ENCODE peak calls at places on chromosomes 12 and 14, in eight cellular contexts. O is CD4-positive, alpha-beta T cell; B is foreskin keratinocyte; P is Peyer's patch; X is CD4-positive, alpha-beta memory T cell; Y is MM.1S; R is heart left ventricle; U is PC-3. C is an unnamed sample.
A peak's percentile ranks its signal among the peaks of the same experiment; 100 is the strongest.

GRCh38 chr12:117832459-117833457 is 136.0 kb downstream of the KSR2 start:
- DNase-seq in P (no peak), B (peak; percentile 83), Y (no peak), R (no peak), O (no peak), X (no peak), U (peak; percentile 97), C (no peak)

GRCh38 chr12:124747426-124748161 is 116.1 kb downstream of the SCARB1 start:
- DNase-seq in U (peak; percentile 98), X (no peak), P (no peak), Y (no peak), R (no peak), O (no peak), B (peak; percentile 95), C (no peak)

GRCh38 chr12:64893961-64894360 is 69.5 kb downstream of the TBC1D30 start:
- DNase-seq in X (no peak), R (no peak), P (no peak), O (no peak), U (peak; percentile 93), Y (no peak), B (peak; percentile 78), C (no peak)

GRCh38 chr14:35122696-35123387 is 490 bp downstream of the PRORP start:
- DNase-seq in O (no peak), Y (peak; percentile 11), P (no peak), R (no peak), U (peak; percentile 41), X (peak; percentile 13), B (no peak), C (no peak)

GRCh38 chr12:117718559-117718958 is 250.2 kb downstream of the KSR2 start:
- DNase-seq in X (no peak), P (no peak), Y (no peak), B (no peak), O (no peak), R (peak; percentile 42), U (no peak), C (no peak)

GRCh38 chr12:78622529-78623221 is 241.9 kb upstream of the SYT1 start:
- DNase-seq in U (no peak), R (no peak), P (no peak), X (no peak), Y (peak; percentile 82), B (no peak), O (no peak), C (no peak)

GRCh38 chr14:61322799-61323290 is 1.5 kb downstream of the PRKCH start:
- DNase-seq in O (peak; percentile 37), U (peak; percentile 89), Y (no peak), X (peak; percentile 60), R (no peak), P (no peak), B (peak; percentile 98), C (peak; percentile 38)

GRCh38 chr12:12327802-12328201 is 22.2 kb downstream of the MANSC1 start:
- DNase-seq in P (no peak), X (peak; percentile 54), U (peak; percentile 68), B (peak; percentile 37), O (no peak), Y (peak; percentile 69), R (no peak), C (no peak)

GRCh38 chr12:63949902-63950301 is 105.4 kb downstream of the SRGAP1 start:
- DNase-seq in X (no peak), Y (no peak), P (no peak), B (no peak), U (no peak), O (no peak), R (no peak), C (no peak)

GRCh38 chr12:22668441-22668840 is 43.5 kb downstream of the ETNK1 start:
- DNase-seq in B (no peak), U (no peak), O (no peak), R (no peak), P (no peak), Y (no peak), X (no peak), C (no peak)

GRCh38 chr14:98926802-98927201 is 345.2 kb downstream of the BCL11B start:
- DNase-seq in X (no peak), R (no peak), P (no peak), O (no peak), U (no peak), Y (no peak), B (no peak), C (no peak)

GRCh38 chr14:100033347-100034052 is 31.7 kb upstream of the EVL start:
- DNase-seq in P (no peak), O (no peak), B (no peak), X (no peak), Y (no peak), U (peak; percentile 24), R (no peak), C (no peak)

GRCh38 chr12:41605528-41606295 is 417.6 kb downstream of the PDZRN4 start:
- DNase-seq in B (no peak), X (no peak), U (no peak), P (peak; percentile 17), O (no peak), Y (peak; percentile 14), R (no peak), C (no peak)

GRCh38 chr14:32473476-32473875 is 144.4 kb downstream of the AKAP6 start:
- DNase-seq in X (no peak), O (no peak), Y (no peak), B (peak; percentile 100), P (no peak), R (peak; percentile 25), U (peak; percentile 90), C (peak; percentile 34)

GRCh38 chr12:58920102-58920955 is at the start of gene LRIG3:
- DNase-seq in P (peak; percentile 26), R (peak; percentile 91), B (peak; percentile 86), Y (peak; percentile 89), X (no peak), O (no peak), U (peak; percentile 88), C (peak; percentile 89)

GRCh38 chr12:130827432-130827831 is 11.6 kb downstream of the STX2 start:
- DNase-seq in P (no peak), Y (peak; percentile 66), R (no peak), X (no peak), B (no peak), U (no peak), O (no peak), C (no peak)

GRCh38 chr12:23742574-23742973 is 206.9 kb downstream of the SOX5 start:
- DNase-seq in Y (no peak), R (no peak), X (no peak), U (no peak), B (no peak), P (no peak), O (no peak), C (no peak)

DNA sequence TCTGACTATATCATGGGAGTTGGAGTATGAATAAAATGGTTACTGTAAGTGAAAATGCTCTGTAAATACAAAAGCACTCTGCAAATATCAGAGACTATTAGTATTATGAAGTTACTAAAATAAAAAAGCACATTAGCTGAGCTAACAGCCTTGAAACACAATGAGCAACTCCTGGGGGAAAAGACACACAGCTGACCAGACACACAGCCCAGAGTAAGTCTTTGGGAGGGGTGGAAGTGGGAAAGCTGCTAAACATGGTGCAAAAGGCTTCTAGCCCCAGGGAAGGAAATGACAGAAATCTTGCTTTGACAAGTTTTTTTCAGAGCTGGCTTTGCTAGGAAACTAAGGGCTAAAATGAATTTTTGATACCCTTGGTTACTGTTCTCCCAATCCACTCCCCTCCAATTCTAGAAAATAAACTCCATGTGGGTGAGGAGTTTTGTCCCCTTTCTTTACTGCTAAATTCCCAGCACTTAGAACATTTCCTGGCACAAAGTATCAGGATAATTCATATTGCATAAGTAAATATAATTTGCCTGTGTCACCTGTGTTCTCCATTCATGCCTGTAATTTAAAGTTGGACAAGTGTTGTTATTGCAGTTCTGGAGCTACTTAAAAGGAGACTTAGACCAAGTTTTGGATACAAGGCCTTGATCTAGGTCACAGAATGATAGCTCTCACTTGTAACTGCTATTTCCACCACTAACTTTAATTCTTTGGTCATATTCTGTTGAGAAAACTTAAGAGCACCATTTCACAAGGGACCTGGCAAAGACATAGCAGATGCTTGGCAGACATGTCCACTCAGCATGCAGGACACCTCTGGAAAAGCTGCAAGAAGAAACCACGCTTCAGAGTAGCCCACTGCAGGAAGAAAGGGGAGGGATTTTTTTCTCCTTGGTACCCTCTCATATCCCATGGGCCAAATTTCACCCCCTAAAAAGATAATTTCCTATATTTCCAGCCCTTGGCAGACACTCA is 19.0 kb upstream of the RAB3IP start:
- DNase-seq in P (no peak), U (no peak), B (no peak), X (no peak), O (no peak), Y (no peak), R (no peak), C (no peak)
- H3K27me3 ChIP-seq in P (no peaks in the 10 kb centered on the region), U (no peaks in the 10 kb centered on the region), B (no peaks in the 10 kb centered on the region), X (no peaks in the 10 kb centered on the region), O (peaks cover 7% of the 10 kb centered on the region), Y (no peaks in the 10 kb centered on the region), R (no peaks in the 10 kb centered on the region), C (no peaks in the 10 kb centered on the region)

GRCh38 chr14:104119700-104120251 is 18.6 kb upstream of the KIF26A start:
- DNase-seq in B (no peak), P (no peak), U (no peak), Y (no peak), R (no peak), X (no peak), O (no peak), C (no peak)
- H3K27me3 ChIP-seq in B (peaks cover 51% of the 10 kb centered on the region), P (no peaks in the 10 kb centered on the region), U (peaks cover 13% of the 10 kb centered on the region), Y (peaks cover 5% of the 10 kb centered on the region), R (peaks cover 31% of the 10 kb centered on the region), X (peaks cover 4% of the 10 kb centered on the region), O (peaks cover 39% of the 10 kb centered on the region), C (peaks cover 5% of the 10 kb centered on the region)

DNA sequence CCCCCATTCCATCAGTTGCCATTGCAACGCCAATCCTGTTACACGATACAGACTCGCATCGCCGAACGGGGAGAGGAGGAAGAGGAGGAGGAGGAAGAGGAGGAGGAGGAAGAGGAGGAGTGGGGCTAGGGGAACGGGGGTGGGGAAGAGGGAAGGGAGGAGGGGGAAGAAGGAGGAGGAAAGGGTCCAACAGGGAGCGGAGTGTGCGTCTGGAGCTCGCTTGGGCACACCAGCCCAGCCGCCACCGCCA is 241 bp downstream of the MDGA2 start:
- DNase-seq in Y (no peak), X (no peak), O (no peak), U (no peak), B (no peak), P (no peak), R (no peak), C (no peak)
- H3K27me3 ChIP-seq in Y (no peaks in the 10 kb centered on the region), X (no peaks in the 10 kb centered on the region), O (peaks cover 49% of the 10 kb centered on the region), U (peaks cover 23% of the 10 kb centered on the region), B (peaks cover 77% of the 10 kb centered on the region), P (no peaks in the 10 kb centered on the region), R (peaks cover 49% of the 10 kb centered on the region), C (peaks cover 24% of the 10 kb centered on the region)

DNA sequence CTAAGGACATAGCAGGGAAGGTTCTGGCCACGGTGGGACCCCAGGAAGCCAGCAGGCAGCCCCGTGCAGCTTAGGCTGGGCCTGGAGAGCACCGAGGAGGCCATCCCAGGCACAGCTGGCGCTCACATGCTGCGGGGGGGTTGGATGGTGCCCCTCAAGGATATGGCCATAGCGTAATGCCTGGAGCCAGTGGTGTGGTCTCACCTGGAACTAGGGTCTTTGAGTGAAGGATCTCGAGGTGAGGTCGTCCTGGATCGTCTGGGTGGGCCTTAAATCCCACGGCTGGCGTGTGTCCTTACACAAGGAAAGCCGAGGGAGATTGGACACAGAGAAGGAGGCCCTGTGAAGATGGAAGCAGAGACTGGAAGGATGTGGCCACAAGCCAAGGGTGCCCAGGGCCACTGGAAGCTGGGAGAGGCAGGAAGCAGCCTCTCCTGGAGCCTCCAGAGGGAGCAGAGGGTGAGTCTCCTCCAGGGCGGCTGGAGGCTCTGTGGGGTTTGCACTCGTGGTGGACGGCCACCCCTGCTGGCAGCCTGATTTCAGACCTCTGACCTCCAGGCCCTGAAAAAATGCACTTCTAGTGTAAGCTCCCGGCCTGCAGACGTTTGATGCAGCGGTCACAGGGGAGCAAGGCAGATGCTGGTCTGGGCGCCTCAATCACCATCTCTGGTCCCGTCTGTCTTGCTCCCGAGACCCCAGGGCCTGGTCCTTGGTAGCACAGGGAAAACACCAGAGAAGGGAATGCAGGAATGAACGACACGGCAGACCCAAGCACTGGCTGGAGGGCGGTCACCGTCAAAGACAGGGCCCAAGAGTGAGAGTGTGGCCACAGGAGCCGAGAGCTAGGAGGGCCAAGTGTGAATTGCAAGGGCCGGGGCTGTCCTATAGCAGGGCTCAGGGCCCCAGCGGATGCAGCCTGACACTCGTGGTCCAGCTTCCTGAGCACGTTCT is 218.6 kb downstream of the KIF26A start:
- DNase-seq in R (no peak), U (no peak), Y (no peak), O (no peak), P (no peak), X (no peak), B (no peak), C (no peak)
- H3K27me3 ChIP-seq in R (no peaks in the 10 kb centered on the region), U (peaks cover 30% of the 10 kb centered on the region), Y (peaks cover 8% of the 10 kb centered on the region), O (no peaks in the 10 kb centered on the region), P (no peaks in the 10 kb centered on the region), X (no peaks in the 10 kb centered on the region), B (no peaks in the 10 kb centered on the region), C (no peaks in the 10 kb centered on the region)